ENCODE peak calls at places on chromosomes 16 and 17, in five cellular contexts. P is suprapubic skin; N is GM23338; G is CD8-positive, alpha-beta T cell; D is esophagus squamous epithelium. A is an unnamed sample. For H3K4me1, the result is how much of the 10 kb centered on the place peaks cover.

GRCh38 chr17:34354637-34355036 is 1.6 kb upstream of the CCL13 start:
- DNase-seq in N (no peak), D (no peak), G (no peak), P (no peak), A (no peak)

GRCh38 chr17:57164814-57165213 is 79.8 kb downstream of the AKAP1 start:
- DNase-seq in P (no peak), D (no peak), G (no peak), N (no peak), A (no peak)

GRCh38 chr16:58678716-58679115 is 5.9 kb downstream of the SLC38A7 start:
- DNase-seq in N (no peak), P (no peak), G (no peak), D (no peak), A (no peak)

GRCh38 chr16:73713817-73714495 is 582.7 kb upstream of the PSMD7 start:
- DNase-seq in P (no peak), G (no peak), D (no peak), N (peak), A (no peak)

GRCh38 chr16:83900611-83901010 is 1.7 kb downstream of the MLYCD start:
- DNase-seq in G (no peak), P (no peak), N (no peak), D (no peak), A (no peak)

GRCh38 chr16:58114827-58115825 is 14.1 kb downstream of the CFAP20 start:
- DNase-seq in G (no peak), P (peak), D (no peak), N (no peak), A (no peak)

GRCh38 chr16:9042943-9043680 is 48.3 kb upstream of the HAPSTR1 start:
- DNase-seq in D (no peak), P (no peak), G (no peak), N (no peak), A (no peak)

GRCh38 chr17:79695293-79696158 is 35.2 kb upstream of the ENPP7 start:
- DNase-seq in D (no peak), P (no peak), N (no peak), G (no peak), A (no peak)

GRCh38 chr17:18182978-18183333 is 672 bp upstream of the ALKBH5 start:
- DNase-seq in P (peak), G (no peak), D (peak), N (no peak), A (peak)

GRCh38 chr16:77323695-77324094 is 111.1 kb downstream of the ADAMTS18 start:
- DNase-seq in G (no peak), N (no peak), D (no peak), P (no peak), A (no peak)

GRCh38 chr16:73071131-73071940 is 23.4 kb upstream of the ZFHX3 start:
- DNase-seq in P (peak), D (no peak), N (peak), G (no peak), A (no peak)

GRCh38 chr16:88264641-88265285 is 118.0 kb upstream of the ZNF469 start:
- DNase-seq in N (peak), D (peak), P (peak), G (peak), A (peak)

GRCh38 chr17:72121164-72122001 is 563 bp downstream of the SOX9 start:
- DNase-seq in D (no peak), G (no peak), P (no peak), N (peak), A (no peak)

GRCh38 chr16:71724320-71724751 is at the start of gene PHLPP2:
- DNase-seq in D (no peak), G (no peak), N (no peak), P (no peak), A (no peak)

GRCh38 chr17:28421775-28422305 is 15.8 kb upstream of the SLC46A1 start:
- DNase-seq in N (no peak), G (no peak), D (no peak), P (no peak), A (no peak)

GRCh38 chr17:78256705-78257559 is 25.5 kb downstream of the TMEM235 start:
- DNase-seq in P (no peak), D (no peak), N (no peak), G (no peak), A (no peak)
- H3K4me1 ChIP-seq in P (under half), D (half or more), N (under half), G (half or more), A (under half)

GRCh38 chr17:29627951-29628350 is 5.2 kb upstream of the CORO6 start:
- DNase-seq in D (no peak), G (no peak), P (no peak), N (no peak), A (no peak)
- H3K4me1 ChIP-seq in D (half or more), G (under half), P (under half), N (under half), A (under half)

GRCh38 chr16:10561425-10561824 is 19.0 kb downstream of the EMP2 start:
- DNase-seq in D (no peak), P (no peak), N (no peak), G (no peak), A (no peak)
- H3K4me1 ChIP-seq in D (half or more), P (half or more), N (under half), G (under half), A (half or more)

GRCh38 chr16:86419518-86419917 is 90.8 kb upstream of the FOXF1 start:
- DNase-seq in G (no peak), D (no peak), P (no peak), N (no peak), A (no peak)
- H3K4me1 ChIP-seq in G (under half), D (under half), P (under half), N (under half), A (under half)

GRCh38 chr17:64151016-64151368 is 21.0 kb upstream of the ERN1 start:
- DNase-seq in P (no peak), N (no peak), G (no peak), D (no peak), A (no peak)
- H3K4me1 ChIP-seq in P (under half), N (under half), G (under half), D (under half), A (half or more)

GRCh38 chr16:89484088-89484501 is 6.3 kb downstream of the ANKRD11 start:
- DNase-seq in G (no peak), N (no peak), D (no peak), P (no peak), A (no peak)

GRCh38 chr16:89482824-89483220 is 7.5 kb downstream of the ANKRD11 start:
- DNase-seq in D (no peak), N (no peak), G (no peak), P (no peak), A (no peak)

GRCh38 chr16:89482087-89482823 is 8.1 kb downstream of the ANKRD11 start:
- DNase-seq in P (no peak), N (no peak), G (no peak), D (no peak), A (no peak)

GRCh38 chr16:89485701-89486246 is 4.6 kb downstream of the ANKRD11 start:
- DNase-seq in G (no peak), P (no peak), D (no peak), N (no peak), A (no peak)

DNA sequence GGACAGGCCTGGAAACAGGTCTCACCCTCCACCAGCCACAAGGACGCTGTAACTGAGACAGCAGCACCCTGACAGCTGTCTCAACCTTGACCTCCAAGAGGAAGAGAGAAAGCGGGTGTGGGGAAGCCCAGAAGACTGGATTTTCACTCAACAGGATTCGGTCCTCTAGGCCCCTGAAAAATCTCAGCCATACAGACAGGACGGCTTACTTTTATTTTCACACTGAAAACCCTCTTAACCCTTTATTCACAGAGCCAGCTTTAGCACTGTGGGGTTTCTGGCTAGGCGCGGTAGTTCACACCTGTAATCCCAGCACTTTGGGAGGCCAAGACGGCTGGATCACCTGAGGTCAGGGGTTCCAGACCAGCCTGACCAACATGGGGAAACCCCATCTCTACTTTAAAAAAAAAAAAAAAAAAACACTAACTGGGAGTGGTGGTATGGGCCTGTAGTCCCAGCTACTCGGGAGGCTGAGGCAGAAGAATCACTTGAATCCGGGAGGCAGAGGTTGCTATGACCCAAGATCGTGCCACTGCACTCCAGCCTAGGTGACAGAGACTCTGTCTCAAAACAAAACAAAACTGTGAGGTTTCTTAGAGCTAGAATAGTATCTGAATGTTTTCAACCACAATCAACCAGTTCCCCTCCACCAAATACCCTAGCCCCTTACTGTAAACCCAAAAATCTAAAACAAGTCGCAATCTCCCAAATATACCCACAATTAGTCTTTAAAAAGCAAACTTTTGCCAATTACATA is 5.3 kb downstream of the ANKRD11 start:
- DNase-seq in D (no peak), P (no peak), G (no peak), N (peak), A (no peak)
- H3K4me1 ChIP-seq in D (half or more), P (half or more), G (half or more), N (half or more), A (under half)

GRCh38 chr17:48704521-48704920 is 17.8 kb downstream of the PRAC1 start:
- DNase-seq in P (no peak), D (no peak), N (no peak), G (no peak), A (no peak)

GRCh38 chr17:48701864-48702532 is 20.3 kb downstream of the PRAC1 start:
- DNase-seq in D (no peak), N (no peak), G (no peak), P (no peak), A (no peak)
- H3K4me1 ChIP-seq in D (under half), N (under half), G (under half), P (under half), A (under half)

GRCh38 chr16:31456988-31457360 is 2.3 kb upstream of the ARMC5 start:
- DNase-seq in G (no peak), P (no peak), D (no peak), N (no peak), A (no peak)
- H3K4me1 ChIP-seq in G (under half), P (half or more), D (half or more), N (under half), A (half or more)

DNA sequence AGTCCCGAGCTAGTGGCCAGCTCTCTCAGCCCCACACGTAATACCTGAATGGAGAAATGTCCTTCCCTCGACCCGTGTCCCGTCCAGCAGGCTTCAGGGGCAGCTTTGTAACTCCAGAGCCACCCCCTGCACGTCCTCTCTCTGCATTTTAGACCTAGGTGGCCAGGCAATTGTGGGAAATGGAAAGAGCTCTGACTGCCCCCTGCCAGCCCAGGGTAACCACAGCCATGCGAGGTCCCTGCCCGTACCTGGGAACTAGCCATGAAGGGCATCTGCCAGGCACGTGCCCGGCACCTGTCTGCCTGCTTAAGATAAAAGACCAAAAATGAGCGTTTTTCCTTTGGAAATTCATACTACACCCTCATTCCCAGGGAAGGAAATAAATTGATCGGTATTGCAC is 9.2 kb downstream of the MAPK8IP3 start:
- DNase-seq in D (no peak), N (no peak), G (no peak), P (no peak), A (no peak)
- H3K4me1 ChIP-seq in D (under half), N (under half), G (under half), P (under half), A (under half)